ENCODE peak calls at places on chromosomes 6 and 20, in five cellular contexts. L, F, R, O and J are unnamed samples.

GRCh38 chr20:15491564-15491963 is 1081.7 kb downstream of the KIF16B start:
- DNase-seq in R (no peak), L (no peak), O (no peak), F (no peak), J (peak; percentile 66)

GRCh38 chr6:25007269-25007699 is 71.5 kb upstream of the RIPOR2 start:
- DNase-seq in R (no peak), O (peak; percentile 79), F (no peak), L (no peak), J (no peak)

GRCh38 chr20:32155017-32155965 is 45.8 kb downstream of the TM9SF4 start:
- DNase-seq in F (peak; percentile 33), R (peak; percentile 66), L (peak; percentile 63), O (peak; percentile 49), J (peak; percentile 73)

GRCh38 chr20:52190437-52191131 is 995 bp downstream of the ZFP64 start:
- DNase-seq in F (peak; percentile 11), O (peak; percentile 64), R (peak; percentile 6), L (peak; percentile 32), J (peak; percentile 81)

GRCh38 chr6:13370623-13371022 is 42.3 kb upstream of the TBC1D7 start:
- DNase-seq in O (no peak), R (no peak), L (no peak), F (no peak), J (peak; percentile 66)

GRCh38 chr6:133896344-133896721 is 7.4 kb downstream of the TCF21 start:
- DNase-seq in L (no peak), F (no peak), O (no peak), R (no peak), J (no peak)

GRCh38 chr6:475341-475740 is 83.8 kb downstream of the IRF4 start:
- DNase-seq in F (no peak), L (no peak), R (no peak), O (no peak), J (no peak)

GRCh38 chr20:478949-479429 is 16.7 kb upstream of the TBC1D20 start:
- DNase-seq in F (peak; percentile 56), O (peak; percentile 38), L (peak; percentile 78), R (peak; percentile 63), J (peak; percentile 84)

GRCh38 chr20:19275630-19276071 is 63.2 kb downstream of the SLC24A3 start:
- DNase-seq in L (no peak), R (peak; percentile 72), O (no peak), F (no peak), J (no peak)

GRCh38 chr6:26501482-26501986 is 1.4 kb downstream of the BTN1A1 start:
- DNase-seq in O (peak; percentile 51), F (peak; percentile 79), R (no peak), L (no peak), J (no peak)

GRCh38 chr20:61397146-61397545 is 145.1 kb downstream of the CDH4 start:
- DNase-seq in F (no peak), O (no peak), L (no peak), R (no peak), J (no peak)

GRCh38 chr6:36730424-36731380 is 33.1 kb downstream of the RAB44 start:
- DNase-seq in L (no peak), R (no peak), F (no peak), O (no peak), J (no peak)

GRCh38 chr6:14702678-14703077 is 543.2 kb upstream of the JARID2 start:
- DNase-seq in F (no peak), R (no peak), L (no peak), O (no peak), J (no peak)